ENCODE peak calls at places on chromosomes 2 and 18, in six cellular contexts. I is T-helper 2 cell, L is WTC11, M is tibial nerve, X is NCI-H1105, K is hepatocyte. W is an unnamed sample.

GRCh38 chr2:217611056-217611455 is 391.7 kb downstream of the TNS1 start:
- DNase-seq in I (no peak), L (no peak), M (no peak), X (no peak), K (no peak), W (no peak)

GRCh38 chr2:145007673-145008263 is 487.8 kb upstream of the ZEB2 start:
- DNase-seq in I (no peak), L (no peak), M (no peak), X (no peak), K (no peak), W (no peak)

GRCh38 chr2:78979380-78980238 is 45.9 kb upstream of the REG3G start:
- DNase-seq in I (no peak), L (peak), M (no peak), X (peak), K (peak), W (no peak)

GRCh38 chr2:191746306-191746705 is 68.4 kb downstream of the NABP1 start:
- DNase-seq in I (no peak), L (no peak), M (no peak), X (no peak), K (no peak), W (no peak)

GRCh38 chr2:235026137-235026536 is 74.3 kb downstream of the SH3BP4 start:
- DNase-seq in I (no peak), L (no peak), M (no peak), X (no peak), K (peak), W (no peak)

GRCh38 chr2:121722479-121722878 is 14.2 kb downstream of the NIFK start:
- DNase-seq in I (no peak), L (no peak), M (no peak), X (no peak), K (no peak), W (no peak)

GRCh38 chr2:1636791-1637415 is 107.4 kb downstream of the PXDN start:
- DNase-seq in I (no peak), L (no peak), M (peak), X (no peak), K (no peak), W (no peak)

GRCh38 chr2:201904529-201905420 is 98.4 kb downstream of the CDK15 start:
- DNase-seq in I (no peak), L (no peak), M (no peak), X (no peak), K (no peak), W (no peak)

GRCh38 chr2:205686231-205687017 is 4.1 kb downstream of the NRP2 start:
- DNase-seq in I (no peak), L (no peak), M (no peak), X (no peak), K (no peak), W (no peak)

GRCh38 chr2:162123806-162124758 is 28.0 kb downstream of the GCG start:
- DNase-seq in I (no peak), L (no peak), M (no peak), X (peak), K (peak), W (no peak)

GRCh38 chr2:236548179-236548918 is 21.3 kb upstream of the ACKR3 start:
- DNase-seq in I (no peak), L (no peak), M (no peak), X (no peak), K (no peak), W (no peak)

GRCh38 chr2:11060376-11061169 is 94.7 kb upstream of the SLC66A3 start:
- DNase-seq in I (no peak), L (no peak), M (no peak), X (no peak), K (no peak), W (no peak)

GRCh38 chr2:236065756-236066155 is 102.4 kb downstream of the GBX2 start:
- DNase-seq in I (no peak), L (no peak), M (no peak), X (no peak), K (no peak), W (no peak)

GRCh38 chr2:178279142-178279541 is 84.8 kb downstream of the OSBPL6 start:
- DNase-seq in I (no peak), L (no peak), M (no peak), X (no peak), K (peak), W (no peak)

GRCh38 chr2:176934869-176935415 is 277.7 kb upstream of the HNRNPA3 start:
- DNase-seq in I (no peak), L (no peak), M (no peak), X (no peak), K (peak), W (no peak)

GRCh38 chr2:46915281-46915810 is at the start of gene MCFD2:
- DNase-seq in I (no peak), L (no peak), M (no peak), X (no peak), K (peak), W (peak)

GRCh38 chr18:9846162-9846915 is 39.4 kb upstream of the TXNDC2 start:
- DNase-seq in I (no peak), L (no peak), M (no peak), X (no peak), K (no peak), W (no peak)

GRCh38 chr2:11017921-11018320 is 106.2 kb downstream of the KCNF1 start:
- DNase-seq in I (no peak), L (no peak), M (no peak), X (no peak), K (no peak), W (no peak)

GRCh38 chr2:17710547-17711248 is 42.9 kb downstream of the SMC6 start:
- DNase-seq in I (no peak), L (no peak), M (no peak), X (no peak), K (no peak), W (no peak)

GRCh38 chr2:8004250-8004681 is 677.6 kb upstream of the ID2 start:
- DNase-seq in I (no peak), L (no peak), M (no peak), X (no peak), K (peak), W (no peak)

GRCh38 chr2:21270658-21271057 is 146.9 kb downstream of the TDRD15 start:
- DNase-seq in I (no peak), L (no peak), M (peak), X (no peak), K (peak), W (peak)

GRCh38 chr2:171150694-171151285 is 9.9 kb downstream of the TLK1 start:
- DNase-seq in I (no peak), L (no peak), M (no peak), X (no peak), K (no peak), W (no peak)

GRCh38 chr2:192218347-192218746 is 23.6 kb upstream of the TMEFF2 start:
- DNase-seq in I (no peak), L (no peak), M (no peak), X (no peak), K (no peak), W (no peak)

GRCh38 chr18:58373486-58373885 is 255.4 kb downstream of the ALPK2 start:
- DNase-seq in I (no peak), L (no peak), M (no peak), X (peak), K (no peak), W (no peak)

GRCh38 chr18:500556-501405 is at the start of gene COLEC12:
- DNase-seq in I (no peak), L (peak), M (no peak), X (no peak), K (peak), W (no peak)

GRCh38 chr2:86337235-86338099 is at the start of gene REEP1:
- DNase-seq in I (no peak), L (peak), M (no peak), X (peak), K (peak), W (peak)

GRCh38 chr2:237968048-237968862 is 1.4 kb downstream of the UBE2F start:
- DNase-seq in I (no peak), L (no peak), M (no peak), X (no peak), K (peak), W (no peak)

GRCh38 chr2:221289389-221289788 is 282.7 kb downstream of the EPHA4 start:
- DNase-seq in I (no peak), L (no peak), M (no peak), X (no peak), K (no peak), W (no peak)

GRCh38 chr18:75538727-75539126 is 111.2 kb upstream of the SMIM21 start:
- DNase-seq in I (no peak), L (no peak), M (no peak), X (no peak), K (no peak), W (no peak)